ENCODE peak calls at places on chromosomes 1 and 21, in four cellular contexts. C is A549; P is activated CD4-positive, alpha-beta T cell treated with anti-CD3 and anti-CD28 coated beads for 48 hours; T is activated T-cell treated with anti-CD3 and anti-CD28 coated beads, Interleukin-2, amount 50 U/mL, for 72 hours. Y is an unnamed sample.

GRCh38 chr1:223887724-223888428 is 42.1 kb upstream of the TP53BP2 start:
- DNase-seq in C (peak), P (no peak), T (no peak), Y (peak)

GRCh38 chr1:42938596-42939184 is 20.0 kb downstream of the SLC2A1 start:
- DNase-seq in C (no peak), P (no peak), T (no peak), Y (no peak)

GRCh38 chr1:4018721-4019521 is 118.8 kb upstream of the C1orf174 start:
- DNase-seq in C (no peak), P (no peak), T (no peak), Y (no peak)

GRCh38 chr1:229228522-229228921 is 42.4 kb upstream of the RAB4A start:
- DNase-seq in C (no peak), P (no peak), T (no peak), Y (no peak)

GRCh38 chr1:162736184-162736583 is 54.3 kb upstream of the HSD17B7 start:
- DNase-seq in C (no peak), P (no peak), T (no peak), Y (no peak)

GRCh38 chr1:182611787-182612186 is 7.6 kb upstream of the RGS16 start:
- DNase-seq in C (no peak), P (no peak), T (no peak), Y (no peak)

GRCh38 chr1:55067022-55067781 is 27.9 kb downstream of the PCSK9 start:
- DNase-seq in C (no peak), P (no peak), T (no peak), Y (no peak)

GRCh38 chr1:231353086-231353485 is 15.0 kb downstream of the SPRTN start:
- DNase-seq in C (no peak), P (no peak), T (no peak), Y (no peak)

GRCh38 chr1:218938259-218938658 is 235.4 kb upstream of the LYPLAL1 start:
- DNase-seq in C (no peak), P (no peak), T (no peak), Y (no peak)

GRCh38 chr21:21268061-21268471 is 269.9 kb downstream of the NCAM2 start:
- DNase-seq in C (no peak), P (no peak), T (no peak), Y (no peak)

GRCh38 chr21:27681841-27682240 is 715.0 kb upstream of the ADAMTS5 start:
- DNase-seq in C (no peak), P (no peak), T (no peak), Y (no peak)

GRCh38 chr1:112718691-112719418 is 3.7 kb upstream of the PPM1J start:
- DNase-seq in C (peak), P (peak), T (peak), Y (peak)